ENCODE peak calls at places on chromosomes 13 and 19, in five cellular contexts. O is neural progenitor cell, C is mucosa of descending colon, E is transverse colon, Q is heart right ventricle. R is an unnamed sample.

GRCh38 chr13:27334774-27335490 is 64.3 kb downstream of the RASL11A start:
- DNase-seq in O (no peak), C (no peak), E (no peak), Q (no peak), R (peak)

GRCh38 chr13:66532146-66532545 is 698.0 kb downstream of the PCDH9 start:
- DNase-seq in O (no peak), C (no peak), E (no peak), Q (no peak), R (no peak)

GRCh38 chr13:59680429-59681024 is 483.2 kb downstream of the DIAPH3 start:
- DNase-seq in O (peak), C (no peak), E (no peak), Q (no peak), R (peak)

GRCh38 chr13:96781141-96781540 is 213.1 kb downstream of the OXGR1 start:
- DNase-seq in O (no peak), C (no peak), E (no peak), Q (peak), R (peak)

GRCh38 chr13:80235131-80235530 is 105.8 kb downstream of the SPRY2 start:
- DNase-seq in O (no peak), C (no peak), E (no peak), Q (no peak), R (no peak)

GRCh38 chr19:33390908-33391630 is 17.6 kb downstream of the CEBPG start:
- DNase-seq in O (no peak), C (peak), E (no peak), Q (no peak), R (no peak)

GRCh38 chr19:18417250-18418033 is 1.8 kb upstream of the SSBP4 start:
- DNase-seq in O (peak), C (peak), E (peak), Q (peak), R (no peak)

GRCh38 chr19:43527860-43528622 is 1.0 kb upstream of the ETHE1 start:
- DNase-seq in O (no peak), C (no peak), E (peak), Q (no peak), R (peak)

GRCh38 chr13:90445179-90445578 is 902.3 kb upstream of the MIR17HG start:
- DNase-seq in O (peak), C (no peak), E (no peak), Q (no peak), R (peak)

GRCh38 chr13:111568290-111568689 is 247.8 kb downstream of the TEX29 start:
- DNase-seq in O (no peak), C (no peak), E (no peak), Q (no peak), R (no peak)

GRCh38 chr13:43261018-43261417 is 237.6 kb downstream of the DNAJC15 start:
- DNase-seq in O (no peak), C (no peak), E (no peak), Q (no peak), R (peak)

GRCh38 chr19:6736169-6736916 is 1.0 kb downstream of the GPR108 start:
- DNase-seq in O (peak), C (peak), E (peak), Q (peak), R (peak)

GRCh38 chr13:46321494-46322225 is 65.4 kb downstream of the RUBCNL start:
- DNase-seq in O (peak), C (no peak), E (peak), Q (peak), R (peak)

GRCh38 chr13:114049026-114049425 is 75.2 kb upstream of the C13orf46 start:
- DNase-seq in O (no peak), C (peak), E (peak), Q (no peak), R (no peak)

GRCh38 chr13:93290503-93290902 is 63.9 kb downstream of the GPC6 start:
- DNase-seq in O (no peak), C (no peak), E (no peak), Q (no peak), R (no peak)

GRCh38 chr13:30685320-30685859 is 50.0 kb upstream of the ALOX5AP start:
- DNase-seq in O (no peak), C (no peak), E (peak), Q (no peak), R (no peak)

GRCh38 chr19:14089412-14089661 is 1.2 kb downstream of the SAMD1 start:
- DNase-seq in O (peak), C (no peak), E (no peak), Q (no peak), R (no peak)

GRCh38 chr13:32175307-32175706 is 139.9 kb downstream of the ZAR1L start:
- DNase-seq in O (no peak), C (no peak), E (no peak), Q (no peak), R (no peak)

GRCh38 chr13:23617551-23618014 is 47.4 kb downstream of the TNFRSF19 start:
- DNase-seq in O (no peak), C (no peak), E (no peak), Q (no peak), R (no peak)

GRCh38 chr19:13207237-13208130 is 57.3 kb downstream of the IER2 start:
- DNase-seq in O (peak), C (peak), E (no peak), Q (peak), R (no peak)

GRCh38 chr13:69796256-69796655 is 311.4 kb upstream of the ATXN8OS start:
- DNase-seq in O (no peak), C (no peak), E (no peak), Q (no peak), R (no peak)

GRCh38 chr13:72983085-72983768 is 75.6 kb upstream of the KLF5 start:
- DNase-seq in O (no peak), C (no peak), E (peak), Q (no peak), R (peak)

GRCh38 chr19:7789447-7789846 is 26.4 kb downstream of the CLEC4M start:
- DNase-seq in O (peak), C (peak), E (peak), Q (no peak), R (no peak)

GRCh38 chr13:39900106-39900750 is 244.8 kb downstream of the COG6 start:
- DNase-seq in O (no peak), C (no peak), E (no peak), Q (no peak), R (no peak)

GRCh38 chr19:35318679-35319448 is 10.1 kb upstream of the CD22 start:
- DNase-seq in O (no peak), C (peak), E (peak), Q (peak), R (peak)

GRCh38 chr19:7783991-7784421 is 21.0 kb downstream of the CLEC4M start:
- DNase-seq in O (no peak), C (no peak), E (no peak), Q (no peak), R (peak)

GRCh38 chr13:46475586-46475991 is 77.4 kb upstream of the LRCH1 start:
- DNase-seq in O (no peak), C (no peak), E (no peak), Q (no peak), R (peak)

GRCh38 chr13:34347784-34348573 is 530.0 kb downstream of the RFC3 start:
- DNase-seq in O (no peak), C (no peak), E (peak), Q (no peak), R (peak)

GRCh38 chr19:41307954-41308449 is 2.0 kb upstream of the CCDC97 start:
- DNase-seq in O (no peak), C (no peak), E (no peak), Q (no peak), R (peak)

GRCh38 chr13:108086678-108087077 is 128.7 kb downstream of the LIG4 start:
- DNase-seq in O (peak), C (no peak), E (no peak), Q (no peak), R (peak)
- TF ChIP-seq CTCF in O (peak), C (no peak), E (no peak), Q (no peak), R (peak)

DNA sequence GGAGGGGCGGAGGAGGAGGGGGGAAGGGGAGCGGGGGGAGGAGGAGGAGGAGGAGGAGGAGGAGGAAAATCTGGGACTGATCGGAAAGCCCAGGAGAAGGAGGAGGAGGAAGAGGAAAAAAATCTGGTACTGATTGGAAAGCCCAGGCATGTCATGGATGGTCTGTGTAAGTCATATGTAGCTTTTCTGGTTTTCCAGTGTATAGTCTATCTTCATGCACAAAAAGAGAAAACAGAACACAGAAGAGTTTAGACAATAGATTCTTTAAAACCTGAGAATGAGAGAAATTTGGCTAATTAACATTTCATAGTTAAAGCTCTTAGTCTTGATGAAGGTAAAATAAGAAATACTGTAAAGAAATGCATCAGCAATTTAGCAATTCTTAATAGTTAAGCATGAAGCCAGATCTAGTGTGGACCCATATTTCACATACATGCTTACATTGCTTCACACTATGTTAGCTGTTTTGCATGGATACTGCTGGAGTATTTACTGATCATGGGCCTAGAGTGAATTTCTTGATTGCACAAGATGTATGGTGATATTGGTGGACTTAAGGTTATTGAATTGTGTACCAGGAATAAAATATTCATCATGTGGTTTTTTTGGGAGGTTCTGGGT is 41.5 kb downstream of the SUCLA2 start:
- DNase-seq in O (no peak), C (no peak), E (no peak), Q (no peak), R (no peak)
- H3K4me3 ChIP-seq in O (no peak), C (no peak), E (no peak), Q (no peak), R (no peak)

DNA sequence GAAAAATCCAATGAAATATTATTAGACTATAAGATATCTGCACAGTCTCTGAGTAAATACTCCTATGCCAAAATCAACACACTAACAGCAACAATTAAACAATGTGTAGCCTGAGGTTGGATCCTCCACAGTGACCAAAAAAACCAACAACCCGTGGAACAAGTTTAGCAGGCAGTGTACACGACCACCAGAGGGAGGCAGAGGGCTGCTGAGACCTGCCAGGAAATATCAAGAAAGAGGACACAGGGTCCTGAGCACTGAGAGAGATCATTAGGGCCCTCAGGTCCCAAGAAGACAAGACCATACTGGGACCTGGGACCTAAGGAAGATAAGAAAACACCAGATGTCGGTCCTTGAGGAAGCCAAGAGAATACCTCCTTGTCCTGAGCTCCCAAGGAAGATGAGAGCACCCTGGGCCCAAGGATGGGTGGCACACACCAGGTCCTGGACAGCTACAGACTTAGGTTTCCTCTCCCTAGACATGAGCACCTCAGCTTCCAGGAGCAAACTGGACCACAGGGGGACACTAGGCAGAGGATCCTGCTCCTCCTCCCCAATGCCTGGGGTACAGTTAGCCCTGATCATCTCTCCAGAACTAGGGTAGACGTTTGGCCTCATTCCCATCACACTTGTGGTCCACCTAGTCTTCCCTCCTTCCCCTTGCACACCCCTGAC is 822 bp upstream of the ZNF274 start:
- DNase-seq in O (peak), C (no peak), E (peak), Q (peak), R (peak)
- TF ChIP-seq CTCF in O (peak), C (no peak), E (peak), Q (peak), R (peak)

DNA sequence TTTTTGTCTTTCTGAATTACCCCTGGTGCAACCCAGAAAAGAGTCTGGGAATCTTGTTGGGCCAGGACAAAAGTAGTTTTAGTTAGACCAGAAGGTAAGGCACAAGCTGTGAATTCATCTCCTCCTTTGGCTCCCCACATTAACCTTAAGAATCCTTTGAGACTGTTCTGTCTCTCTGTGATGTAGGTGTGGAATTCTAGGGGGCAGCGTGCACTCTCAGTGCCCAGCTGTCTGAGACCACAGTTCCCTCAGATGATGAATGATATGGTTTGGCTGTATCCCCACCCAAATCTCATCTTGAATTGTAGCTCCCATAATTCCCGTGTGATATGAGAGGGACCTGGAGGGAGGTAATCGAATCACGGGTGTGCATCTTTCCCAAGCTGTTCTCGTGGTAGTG is 43.9 kb downstream of the ZNF506 start:
- DNase-seq in O (no peak), C (no peak), E (no peak), Q (no peak), R (no peak)
- H3K4me3 ChIP-seq in O (peak), C (no peak), E (no peak), Q (no peak), R (peak)

DNA sequence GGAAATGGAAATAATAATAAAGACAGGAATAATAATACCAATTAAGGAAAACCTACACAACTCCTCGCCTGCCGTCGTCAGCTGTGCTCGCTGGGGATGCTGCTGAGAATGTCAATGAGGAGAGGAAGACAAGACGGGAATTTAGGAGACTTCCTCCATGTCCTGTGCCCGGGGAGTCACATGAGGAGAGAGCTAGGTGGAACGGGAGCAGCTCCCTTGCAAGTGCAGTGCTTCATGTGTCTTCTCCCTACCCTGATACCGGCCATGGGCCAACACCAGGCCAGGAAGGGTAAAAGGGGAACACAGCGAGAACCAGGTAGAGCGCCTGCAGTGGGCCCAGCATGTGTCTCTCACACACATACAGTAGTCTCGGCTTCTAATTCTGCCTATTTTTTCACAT is 11.8 kb downstream of the DOCK9 start:
- DNase-seq in O (no peak), C (no peak), E (no peak), Q (no peak), R (no peak)
- TF ChIP-seq CTCF in O (no peak), C (no peak), E (no peak), Q (no peak), R (no peak)

DNA sequence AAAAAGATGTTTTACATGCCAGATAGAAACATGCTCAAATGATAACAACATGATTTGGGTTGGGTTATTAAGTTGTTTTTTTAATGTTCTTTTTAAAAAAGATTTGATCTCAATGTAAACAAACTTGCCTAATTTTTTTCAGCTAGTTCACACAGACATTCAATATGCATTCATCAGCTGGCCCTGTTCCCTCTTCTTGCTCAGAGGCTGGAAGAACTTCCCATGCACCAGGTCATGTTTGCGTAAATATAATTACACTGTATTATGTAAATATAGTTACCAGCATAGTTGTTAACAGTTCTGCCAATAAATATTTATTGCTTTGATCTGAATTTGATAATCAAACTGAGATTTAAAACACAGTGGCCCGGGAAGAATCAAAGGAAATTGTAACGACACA is 70.6 kb downstream of the ATP11A start:
- DNase-seq in O (no peak), C (no peak), E (no peak), Q (no peak), R (peak)
- H3K4me3 ChIP-seq in O (no peak), C (no peak), E (no peak), Q (no peak), R (no peak)

DNA sequence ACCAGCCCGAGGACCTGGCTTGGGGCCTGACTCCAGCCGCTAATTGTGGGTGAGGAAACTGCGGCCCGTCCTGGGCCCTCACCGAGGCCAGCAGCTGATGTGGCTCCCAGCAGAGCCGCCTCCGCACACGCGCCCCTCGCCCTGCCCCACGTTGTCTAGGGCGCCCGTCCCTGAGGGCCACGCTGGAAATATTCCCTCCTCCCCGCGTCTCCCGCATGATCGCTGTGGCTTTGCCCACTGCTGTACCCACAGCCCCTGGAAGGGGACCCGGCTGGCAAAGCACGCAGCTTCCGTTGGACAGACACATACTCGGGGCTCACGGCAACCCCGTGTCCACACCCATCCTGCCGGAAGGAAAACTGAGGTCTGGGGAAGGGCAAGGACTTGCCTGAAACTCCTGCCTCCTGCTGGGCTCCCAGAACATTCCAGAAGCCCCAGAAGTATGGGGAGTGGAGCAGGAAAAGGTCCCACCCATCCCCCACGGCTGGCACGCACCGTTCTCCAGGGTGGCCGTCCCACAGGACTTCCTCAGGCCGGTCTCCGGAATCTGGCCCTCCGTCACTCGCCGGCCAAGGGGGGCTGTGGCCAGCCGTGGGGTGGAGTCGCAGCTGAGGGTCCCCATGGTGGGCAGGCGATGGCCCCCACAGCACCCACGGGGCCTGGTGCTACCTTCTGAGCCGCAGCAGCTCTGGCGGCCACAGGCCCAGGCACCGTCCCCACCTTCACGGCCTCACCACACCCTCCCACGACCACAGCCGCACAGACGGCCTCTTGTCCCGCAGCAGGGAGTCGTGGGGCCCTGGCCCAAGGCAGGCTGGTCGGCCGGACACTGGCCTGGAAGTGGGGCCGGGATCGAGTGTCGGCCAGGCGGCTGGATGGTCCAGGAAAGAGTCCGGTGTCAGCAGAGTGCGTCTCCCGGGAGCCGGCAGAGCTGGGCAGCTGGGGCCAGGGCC is 13.6 kb upstream of the SHC2 start:
- DNase-seq in O (no peak), C (no peak), E (no peak), Q (peak), R (no peak)
- TF ChIP-seq CTCF in O (no peak), C (no peak), E (no peak), Q (no peak), R (no peak)

GRCh38 chr19:3707868-3708206 is 347 bp upstream of the TJP3 start:
- DNase-seq in O (no peak), C (no peak), E (no peak), Q (no peak), R (no peak)
- H3K4me3 ChIP-seq in O (no peak), C (no peak), E (peak), Q (no peak), R (no peak)

DNA sequence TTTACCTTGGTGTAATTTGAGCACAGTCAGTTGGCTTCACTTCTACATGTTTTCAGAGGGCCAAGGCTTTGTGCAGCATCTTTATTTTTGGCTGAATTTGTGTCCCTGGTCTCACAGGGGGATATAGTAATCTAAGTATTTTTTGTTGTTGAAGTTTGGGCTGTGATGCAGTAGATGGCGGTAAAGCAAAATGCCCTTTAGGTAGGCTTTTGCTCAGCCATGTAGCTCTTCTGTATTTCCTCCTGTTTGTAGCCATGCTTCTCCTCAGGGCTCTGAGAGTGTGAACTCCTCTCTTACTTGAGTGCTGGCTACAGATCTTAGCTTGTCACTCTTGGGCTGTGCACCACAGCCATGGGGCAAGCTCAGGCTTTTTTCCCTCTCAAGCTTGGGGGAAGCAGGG is 328.6 kb downstream of the SLITRK5 start:
- DNase-seq in O (no peak), C (no peak), E (no peak), Q (no peak), R (no peak)
- TF ChIP-seq CTCF in O (no peak), C (no peak), E (no peak), Q (no peak), R (peak)